ENCODE peak calls at places on chromosomes 1 and 21, in four cellular contexts. I, P, T and X are unnamed samples.

GRCh38 chr1:64183985-64184440 is 19.4 kb upstream of the UBE2U start:
- DNase-seq in I (no peak), P (no peak), T (no peak), X (peak; percentile 60)

GRCh38 chr21:41670056-41670805 is 96.6 kb downstream of the RIPK4 start:
- DNase-seq in I (no peak), P (no peak), T (no peak), X (no peak)

GRCh38 chr1:41795205-41795762 is 123.4 kb downstream of the HIVEP3 start:
- DNase-seq in I (peak; percentile 38), P (no peak), T (no peak), X (no peak)

GRCh38 chr1:59443355-59443754 is 146.5 kb downstream of the FGGY start:
- DNase-seq in I (no peak), P (no peak), T (no peak), X (no peak)

GRCh38 chr1:160639652-160640051 is 7.2 kb downstream of the SLAMF1 start:
- DNase-seq in I (no peak), P (no peak), T (no peak), X (no peak)

GRCh38 chr1:186102559-186103148 is 272.4 kb downstream of the TPR start:
- DNase-seq in I (no peak), P (no peak), T (no peak), X (no peak)

GRCh38 chr1:58881471-58881994 is 97.7 kb upstream of the JUN start:
- DNase-seq in I (peak; percentile 57), P (peak; percentile 85), T (peak; percentile 96), X (no peak)

GRCh38 chr21:17051054-17051453 is 461.8 kb upstream of the CXADR start:
- DNase-seq in I (no peak), P (no peak), T (no peak), X (no peak)

GRCh38 chr1:110033421-110033820 is 1.0 kb upstream of the STRIP1 start:
- DNase-seq in I (no peak), P (no peak), T (no peak), X (no peak)

DNA sequence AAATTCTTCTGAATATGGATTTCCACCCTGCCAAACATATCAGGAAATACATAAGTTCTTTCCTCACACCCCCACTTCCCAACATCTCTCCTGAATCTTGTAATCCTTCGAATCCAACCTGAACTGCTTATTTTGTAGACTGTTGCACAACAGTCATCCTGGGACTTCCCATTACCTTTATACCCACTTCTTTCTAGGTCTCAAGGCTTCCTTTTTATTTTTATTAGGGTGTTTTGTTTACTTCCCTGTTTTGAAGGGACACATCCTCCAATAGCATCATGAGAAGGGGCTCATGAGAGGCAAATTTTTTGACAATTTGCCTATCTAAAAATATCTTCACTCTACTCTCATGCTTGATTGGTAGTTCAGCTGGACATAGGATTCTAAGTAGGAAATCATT is 67.6 kb upstream of the MUTYH start:
- DNase-seq in I (no peak), P (no peak), T (no peak), X (no peak)
- TF ChIP-seq TCF7L2 in I (no peak), P (no peak), T (no peak), X (no peak)

GRCh38 chr1:29193879-29194455 is 12.3 kb upstream of the SRSF4 start:
- DNase-seq in I (no peak), P (no peak), T (no peak), X (no peak)

GRCh38 chr1:29197993-29198392 is 16.3 kb upstream of the SRSF4 start:
- DNase-seq in I (no peak), P (no peak), T (no peak), X (no peak)

GRCh38 chr1:29197590-29197924 is 15.9 kb upstream of the SRSF4 start:
- DNase-seq in I (peak; percentile 45), P (peak; percentile 48), T (peak; percentile 60), X (no peak)

GRCh38 chr1:29196863-29197589 is 15.3 kb upstream of the SRSF4 start:
- DNase-seq in I (no peak), P (no peak), T (no peak), X (no peak)

DNA sequence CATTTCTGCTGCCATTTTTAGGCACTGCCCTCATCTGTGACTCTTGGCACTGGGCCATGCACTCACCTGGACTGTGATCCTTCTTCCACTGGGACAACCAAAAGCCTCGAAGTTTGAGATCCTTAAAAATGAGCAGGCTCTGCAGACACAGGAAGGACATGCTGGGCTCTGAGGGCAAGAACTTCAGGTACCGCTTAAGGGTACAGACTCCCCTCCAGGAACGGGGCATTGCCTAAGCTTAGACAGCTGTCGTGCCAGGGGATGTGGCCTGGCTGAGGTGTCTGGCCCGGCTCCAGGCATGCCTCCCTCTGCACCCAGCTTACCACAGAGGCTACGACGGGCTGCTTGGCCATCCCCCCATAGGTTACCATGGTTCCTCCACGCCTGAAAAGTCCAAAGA is 14.2 kb upstream of the SRSF4 start:
- DNase-seq in I (no peak), P (no peak), T (no peak), X (no peak)
- TF ChIP-seq TCF7L2 in I (no peak), P (no peak), T (no peak), X (no peak)

GRCh38 chr21:21003701-21004100 is 5.5 kb downstream of the NCAM2 start:
- DNase-seq in I (peak; percentile 6), P (peak; percentile 53), T (peak; percentile 29), X (no peak)
- TF ChIP-seq TCF7L2 in I (no peak), P (no peak), T (no peak), X (no peak)

DNA sequence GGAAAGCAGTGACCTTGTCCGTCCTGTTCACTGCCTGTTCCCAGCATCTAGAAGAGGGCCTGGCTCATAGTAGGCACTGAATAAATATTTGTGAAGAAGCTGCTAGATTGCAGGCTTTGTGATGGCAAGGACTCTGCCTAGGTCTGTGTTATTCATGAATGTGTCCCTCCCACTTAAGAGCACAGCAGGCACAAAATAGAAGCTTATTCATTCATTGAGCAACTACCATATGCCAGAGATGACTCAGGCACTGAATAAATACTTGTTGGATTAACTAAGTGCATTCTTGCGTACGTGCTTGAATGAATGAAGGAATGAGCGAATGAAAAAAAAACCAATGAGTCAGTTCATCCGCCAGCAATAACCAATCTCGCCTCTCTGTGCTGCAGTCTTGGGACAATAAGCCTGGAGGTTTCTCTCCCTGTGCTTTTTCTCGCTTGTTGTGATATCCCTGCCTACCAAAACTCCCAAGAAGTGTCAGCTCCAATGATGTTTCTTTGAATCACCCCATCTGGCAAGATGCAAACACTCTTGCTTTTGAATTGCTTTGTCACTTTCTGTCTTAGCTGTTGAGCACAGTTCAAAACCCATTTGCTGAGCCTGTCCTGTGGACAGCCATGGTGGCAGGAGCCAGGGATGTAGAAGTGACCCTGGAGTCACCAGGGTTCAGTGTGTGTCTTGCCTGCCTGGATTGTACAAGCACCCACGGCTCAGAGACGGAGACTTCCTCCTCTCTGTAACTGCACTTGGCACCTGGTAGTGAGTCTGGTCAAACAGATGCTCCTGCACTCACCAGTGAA is 143.9 kb downstream of the KAZN start:
- DNase-seq in I (peak; percentile 79), P (no peak), T (peak; percentile 56), X (peak; percentile 92)
- TF ChIP-seq TCF7L2 in I (no peak), P (no peak), T (no peak), X (no peak)

GRCh38 chr1:153792631-153793041 is 17.4 kb downstream of the SLC27A3 start:
- DNase-seq in I (no peak), P (no peak), T (no peak), X (no peak)

GRCh38 chr1:153793261-153793972 is 18.2 kb downstream of the SLC27A3 start:
- DNase-seq in I (no peak), P (no peak), T (no peak), X (no peak)

GRCh38 chr1:153790282-153790995 is 15.2 kb downstream of the SLC27A3 start:
- DNase-seq in I (no peak), P (no peak), T (no peak), X (no peak)

GRCh38 chr1:153790996-153791855 is 16.0 kb downstream of the SLC27A3 start:
- DNase-seq in I (no peak), P (no peak), T (no peak), X (no peak)

DNA sequence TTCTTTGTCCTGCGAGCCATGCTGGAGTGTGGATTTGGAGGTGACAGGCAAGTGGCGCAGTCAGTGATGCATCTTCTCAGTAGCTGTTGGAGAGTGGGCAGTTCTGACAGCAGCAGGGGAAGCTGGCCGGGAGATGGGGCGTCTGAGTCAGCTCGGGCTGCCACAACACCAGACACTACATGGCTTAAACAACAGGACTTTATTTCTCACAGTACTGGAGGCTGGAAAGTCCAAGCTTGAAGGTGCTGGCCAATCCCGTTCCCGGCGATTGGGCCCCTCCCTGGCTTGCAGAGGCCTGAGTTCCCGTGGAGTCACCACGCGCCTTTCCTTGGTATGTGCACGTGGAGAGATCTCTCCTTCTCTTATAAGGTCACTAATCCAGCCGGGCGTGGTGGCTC is 16.6 kb downstream of the SLC27A3 start:
- DNase-seq in I (no peak), P (no peak), T (no peak), X (no peak)
- TF ChIP-seq TCF7L2 in I (no peak), P (no peak), T (no peak), X (no peak)

DNA sequence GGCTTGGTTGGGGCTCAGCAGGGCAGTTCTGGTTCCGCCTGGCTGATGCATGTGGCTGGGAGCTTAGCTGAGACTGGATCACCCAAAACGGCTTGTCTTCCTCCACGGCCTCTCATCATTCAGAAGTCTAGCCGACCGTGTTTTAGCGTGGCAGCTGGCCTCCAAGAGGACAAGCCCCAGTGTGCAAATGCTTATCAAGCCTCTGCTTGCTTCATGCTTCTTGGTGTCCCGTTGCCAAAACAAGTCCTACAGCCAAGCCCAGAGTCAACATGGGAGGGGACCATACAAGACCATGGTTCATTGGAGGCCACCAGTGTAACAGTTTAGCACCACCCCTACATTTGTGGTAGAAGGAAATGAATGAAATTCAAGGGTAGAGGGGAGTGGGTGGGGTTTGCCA is 10.5 kb upstream of the KDF1 start:
- DNase-seq in I (no peak), P (no peak), T (peak; percentile 82), X (no peak)
- TF ChIP-seq TCF7L2 in I (no peak), P (no peak), T (no peak), X (no peak)

GRCh38 chr1:223135176-223135575 is 7.9 kb downstream of the TLR5 start:
- DNase-seq in I (no peak), P (no peak), T (no peak), X (no peak)

GRCh38 chr1:223136086-223136485 is 7.0 kb downstream of the TLR5 start:
- DNase-seq in I (no peak), P (peak; percentile 25), T (no peak), X (no peak)

GRCh38 chr1:223141021-223141420 is 2.0 kb downstream of the TLR5 start:
- DNase-seq in I (no peak), P (no peak), T (no peak), X (no peak)

GRCh38 chr1:223140551-223140950 is 2.5 kb downstream of the TLR5 start:
- DNase-seq in I (no peak), P (no peak), T (no peak), X (no peak)

DNA sequence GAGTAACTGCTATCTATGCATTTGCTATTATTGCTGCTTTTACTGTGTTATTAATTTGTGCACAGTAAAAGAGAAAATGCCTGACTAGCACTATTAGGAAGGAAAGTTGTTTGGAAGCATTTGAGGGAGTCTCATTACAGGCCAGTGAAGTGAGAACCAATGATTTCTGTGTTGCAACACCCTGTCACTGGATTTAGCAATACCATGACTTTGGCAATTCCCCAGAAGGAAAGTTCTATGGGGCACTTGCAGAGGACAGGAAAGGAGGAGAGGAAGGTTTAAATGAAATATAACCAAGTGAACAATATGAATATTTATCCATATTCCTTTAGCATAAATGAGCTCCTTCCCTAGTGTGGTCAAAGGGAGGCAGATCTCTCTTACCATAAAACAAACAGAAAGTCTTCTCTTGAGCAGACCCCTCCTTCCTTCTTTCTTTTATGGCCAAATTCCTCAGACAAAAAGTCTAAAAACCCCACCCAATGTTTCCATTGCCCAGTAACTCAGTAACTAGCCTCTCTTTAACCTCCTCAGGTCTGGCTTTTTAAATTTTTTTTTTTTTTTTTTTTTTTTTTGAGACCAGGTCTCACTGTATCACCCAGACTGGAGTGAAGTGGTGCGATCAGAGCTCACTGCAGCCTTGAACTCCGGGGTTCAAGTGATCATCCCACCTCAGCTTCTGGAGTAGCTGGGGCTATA is 5.5 kb downstream of the TLR5 start:
- DNase-seq in I (no peak), P (no peak), T (peak; percentile 5), X (no peak)
- TF ChIP-seq TCF7L2 in I (no peak), P (no peak), T (no peak), X (no peak)

GRCh38 chr21:43741425-43742096 is 22.6 kb downstream of the PDXK start:
- DNase-seq in I (no peak), P (no peak), T (no peak), X (no peak)
- TF ChIP-seq TCF7L2 in I (no peak), P (no peak), T (no peak), X (no peak)